ENCODE peak calls at places on chromosomes 2 and 18, in seven cellular contexts. C, H, U, Y, X, G and I are unnamed samples.

GRCh38 chr2:206011018-206011614 is 74.9 kb downstream of the INO80D start:
- DNase-seq in C (no peak), H (no peak), U (no peak), Y (no peak), X (no peak), G (no peak), I (no peak)

GRCh38 chr2:23441414-23441813 is 56.4 kb downstream of the KLHL29 start:
- DNase-seq in C (no peak), H (no peak), U (no peak), Y (no peak), X (no peak), G (no peak), I (no peak)

GRCh38 chr2:188569441-188569840 is 277.8 kb downstream of the GULP1 start:
- DNase-seq in C (no peak), H (no peak), U (no peak), Y (peak), X (no peak), G (peak), I (no peak)

GRCh38 chr18:68555935-68556334 is 159.0 kb downstream of the TMX3 start:
- DNase-seq in C (no peak), H (no peak), U (no peak), Y (no peak), X (no peak), G (peak), I (no peak)

GRCh38 chr2:169771612-169772011 is 27.1 kb upstream of the SSB start:
- DNase-seq in C (no peak), H (no peak), U (no peak), Y (no peak), X (no peak), G (no peak), I (no peak)

GRCh38 chr2:240252191-240252871 is 111.9 kb upstream of the OTOS start:
- DNase-seq in C (no peak), H (no peak), U (no peak), Y (no peak), X (no peak), G (no peak), I (no peak)

GRCh38 chr2:69754633-69755032 is 12.7 kb downstream of the ANXA4 start:
- DNase-seq in C (no peak), H (no peak), U (no peak), Y (no peak), X (no peak), G (no peak), I (no peak)

GRCh38 chr2:36214682-36215081 is 140.9 kb upstream of the CRIM1 start:
- DNase-seq in C (no peak), H (no peak), U (no peak), Y (no peak), X (no peak), G (no peak), I (no peak)

GRCh38 chr2:121790276-121790956 is 35.0 kb downstream of the TSN start:
- DNase-seq in C (no peak), H (no peak), U (no peak), Y (no peak), X (no peak), G (peak), I (no peak)

GRCh38 chr2:36572054-36572751 is 25.8 kb downstream of the FEZ2 start:
- DNase-seq in C (no peak), H (no peak), U (no peak), Y (no peak), X (no peak), G (no peak), I (no peak)

GRCh38 chr2:220117010-220117409 is 489.6 kb downstream of the SLC4A3 start:
- DNase-seq in C (no peak), H (no peak), U (no peak), Y (no peak), X (no peak), G (no peak), I (no peak)

GRCh38 chr2:205115516-205115915 is 566.8 kb upstream of the NRP2 start:
- DNase-seq in C (no peak), H (no peak), U (no peak), Y (no peak), X (no peak), G (no peak), I (no peak)

GRCh38 chr2:85420743-85421705 is 2.5 kb downstream of the SH2D6 start:
- DNase-seq in C (peak), H (peak), U (peak), Y (peak), X (peak), G (peak), I (peak)

GRCh38 chr18:32095156-32095555 is 3.5 kb downstream of the RNF138 start:
- DNase-seq in C (no peak), H (no peak), U (peak), Y (no peak), X (no peak), G (no peak), I (no peak)

GRCh38 chr2:164993287-164994016 is 38.1 kb upstream of the SLC38A11 start:
- DNase-seq in C (no peak), H (no peak), U (no peak), Y (no peak), X (no peak), G (no peak), I (no peak)

GRCh38 chr18:68298340-68298739 is 416.6 kb downstream of the TMX3 start:
- DNase-seq in C (no peak), H (no peak), U (no peak), Y (no peak), X (no peak), G (no peak), I (no peak)

GRCh38 chr2:157760949-157761348 is 115.2 kb downstream of the ACVR1 start:
- DNase-seq in C (no peak), H (no peak), U (no peak), Y (no peak), X (no peak), G (no peak), I (no peak)

GRCh38 chr2:21814588-21815192 is 690.9 kb downstream of the TDRD15 start:
- DNase-seq in C (no peak), H (no peak), U (no peak), Y (no peak), X (no peak), G (no peak), I (no peak)

GRCh38 chr2:98702127-98702802 is 28.7 kb downstream of the MGAT4A start:
- DNase-seq in C (no peak), H (no peak), U (no peak), Y (no peak), X (no peak), G (no peak), I (no peak)

GRCh38 chr2:8525582-8526402 is 156.1 kb upstream of the ID2 start:
- DNase-seq in C (no peak), H (peak), U (no peak), Y (peak), X (peak), G (peak), I (no peak)

GRCh38 chr18:58559427-58560186 is 69.3 kb downstream of the ALPK2 start:
- DNase-seq in C (no peak), H (no peak), U (no peak), Y (no peak), X (no peak), G (peak), I (no peak)

GRCh38 chr2:189096769-189097447 is 82.7 kb downstream of the COL5A2 start:
- DNase-seq in C (no peak), H (no peak), U (no peak), Y (no peak), X (no peak), G (peak), I (no peak)

GRCh38 chr2:120596191-120596781 is 139.4 kb upstream of the GLI2 start:
- DNase-seq in C (no peak), H (no peak), U (no peak), Y (no peak), X (no peak), G (no peak), I (no peak)

GRCh38 chr2:121662651-121663050 is 13.4 kb upstream of the CLASP1 start:
- DNase-seq in C (no peak), H (no peak), U (no peak), Y (no peak), X (no peak), G (no peak), I (no peak)

GRCh38 chr2:128755693-128756371 is 437.2 kb upstream of the HS6ST1 start:
- DNase-seq in C (no peak), H (no peak), U (no peak), Y (no peak), X (no peak), G (no peak), I (no peak)

GRCh38 chr18:58993260-58993659 is 128.6 kb downstream of the ZNF532 start:
- DNase-seq in C (no peak), H (no peak), U (no peak), Y (no peak), X (no peak), G (peak), I (no peak)

GRCh38 chr18:63216911-63217311 is 102.7 kb downstream of the BCL2 start:
- DNase-seq in C (peak), H (no peak), U (no peak), Y (no peak), X (no peak), G (no peak), I (no peak)

GRCh38 chr18:57466745-57467144 is 31.6 kb downstream of the ONECUT2 start:
- DNase-seq in C (no peak), H (no peak), U (no peak), Y (no peak), X (no peak), G (no peak), I (no peak)

GRCh38 chr2:47223980-47224379 is 68.9 kb upstream of the STPG4 start:
- DNase-seq in C (no peak), H (no peak), U (no peak), Y (no peak), X (no peak), G (no peak), I (no peak)

GRCh38 chr18:74951165-74951760 is 257.7 kb downstream of the PTGR3 start:
- DNase-seq in C (no peak), H (no peak), U (no peak), Y (no peak), X (peak), G (peak), I (no peak)

GRCh38 chr2:159362816-159363251 is 76.3 kb upstream of the WDSUB1 start:
- DNase-seq in C (no peak), H (no peak), U (no peak), Y (no peak), X (no peak), G (peak), I (no peak)